ENCODE peak calls at places on chromosomes 2 and 18, in five cellular contexts. N is WERI-Rb-1; J is ascending aorta; X is uterus; V is CD4-positive, alpha-beta memory T cell. I is an unnamed sample.

GRCh38 chr18:50182516-50182915 is 12.4 kb downstream of the MYO5B start:
- DNase-seq in N (no peak), J (no peak), X (no peak), V (no peak), I (no peak)

GRCh38 chr18:62510744-62511143 is 12.1 kb upstream of the ZCCHC2 start:
- DNase-seq in N (no peak), J (no peak), X (no peak), V (no peak), I (no peak)

GRCh38 chr18:23573948-23574431 is 12.3 kb downstream of the NPC1 start:
- DNase-seq in N (no peak), J (no peak), X (peak), V (peak), I (no peak)

GRCh38 chr2:45699032-45699658 is 47.7 kb downstream of the PRKCE start:
- DNase-seq in N (peak), J (no peak), X (no peak), V (no peak), I (no peak)

GRCh38 chr2:233395687-233396086 is 41.4 kb downstream of the DGKD start:
- DNase-seq in N (no peak), J (peak), X (no peak), V (no peak), I (no peak)

GRCh38 chr18:58584219-58585127 is 44.4 kb downstream of the ALPK2 start:
- DNase-seq in N (no peak), J (no peak), X (no peak), V (no peak), I (no peak)

GRCh38 chr2:122329266-122329665 is 573.8 kb downstream of the TSN start:
- DNase-seq in N (no peak), J (no peak), X (no peak), V (no peak), I (no peak)

GRCh38 chr18:32424696-32425095 is 46.0 kb downstream of the GAREM1 start:
- DNase-seq in N (no peak), J (no peak), X (peak), V (no peak), I (no peak)

GRCh38 chr2:61620244-61621159 is 82.3 kb upstream of the XPO1 start:
- DNase-seq in N (no peak), J (no peak), X (no peak), V (no peak), I (no peak)

GRCh38 chr2:84906108-84906899 is 848 bp downstream of the TMSB10 start:
- DNase-seq in N (peak), J (peak), X (peak), V (peak), I (peak)

GRCh38 chr2:159131882-159132281 is 154.6 kb downstream of the WDSUB1 start:
- DNase-seq in N (no peak), J (no peak), X (no peak), V (no peak), I (no peak)

GRCh38 chr2:223626713-223627112 is 24.6 kb upstream of the SCG2 start:
- DNase-seq in N (no peak), J (no peak), X (no peak), V (no peak), I (no peak)

GRCh38 chr2:160836755-160837154 is 323.5 kb upstream of the TANK start:
- DNase-seq in N (no peak), J (no peak), X (no peak), V (no peak), I (no peak)

GRCh38 chr2:205675861-205676516 is 6.3 kb upstream of the NRP2 start:
- DNase-seq in N (no peak), J (no peak), X (no peak), V (peak), I (no peak)

GRCh38 chr18:12742453-12742852 is 39.6 kb downstream of the PSMG2 start:
- DNase-seq in N (no peak), J (no peak), X (no peak), V (no peak), I (no peak)

GRCh38 chr2:55805662-55806061 is 112.0 kb upstream of the PNPT1 start:
- DNase-seq in N (no peak), J (no peak), X (no peak), V (no peak), I (no peak)

GRCh38 chr2:2901384-2902345 is 476.0 kb downstream of the EIPR1 start:
- DNase-seq in N (no peak), J (no peak), X (no peak), V (no peak), I (no peak)

GRCh38 chr2:10544252-10544651 is 96.1 kb upstream of the ODC1 start:
- DNase-seq in N (no peak), J (no peak), X (no peak), V (peak), I (no peak)

GRCh38 chr2:14524041-14524802 is 108.3 kb upstream of the LRATD1 start:
- DNase-seq in N (no peak), J (no peak), X (no peak), V (no peak), I (no peak)

GRCh38 chr2:29544917-29545316 is 376.5 kb downstream of the ALK start:
- DNase-seq in N (no peak), J (no peak), X (no peak), V (no peak), I (no peak)

GRCh38 chr2:176075476-176075875 is 8.3 kb downstream of the EVX2 start:
- DNase-seq in N (no peak), J (no peak), X (no peak), V (no peak), I (no peak)

GRCh38 chr2:162917626-162918025 is 79.1 kb upstream of the KCNH7 start:
- DNase-seq in N (no peak), J (no peak), X (no peak), V (no peak), I (no peak)

GRCh38 chr2:101064868-101065549 is 62.9 kb downstream of the RPL31 start:
- DNase-seq in N (no peak), J (no peak), X (no peak), V (no peak), I (no peak)

GRCh38 chr2:219125886-219126270 is 34.7 kb downstream of the NHEJ1 start:
- DNase-seq in N (no peak), J (no peak), X (no peak), V (no peak), I (no peak)

GRCh38 chr2:127759931-127760330 is 51.0 kb downstream of the WDR33 start:
- DNase-seq in N (no peak), J (no peak), X (no peak), V (no peak), I (no peak)

GRCh38 chr2:120851116-120851773 is 115.6 kb downstream of the GLI2 start:
- DNase-seq in N (no peak), J (no peak), X (no peak), V (no peak), I (no peak)

GRCh38 chr2:190512539-190513095 is 21.9 kb downstream of the NEMP2 start:
- DNase-seq in N (no peak), J (no peak), X (no peak), V (no peak), I (no peak)

GRCh38 chr2:134250840-134251461 is 2.9 kb upstream of the MGAT5 start:
- DNase-seq in N (no peak), J (no peak), X (no peak), V (no peak), I (no peak)

GRCh38 chr2:134254836-134255235 is 964 bp downstream of the MGAT5 start:
- DNase-seq in N (no peak), J (no peak), X (no peak), V (no peak), I (no peak)

GRCh38 chr2:134252092-134252775 is 1.6 kb upstream of the MGAT5 start:
- DNase-seq in N (no peak), J (no peak), X (no peak), V (no peak), I (no peak)

GRCh38 chr2:134253117-134253704 is 661 bp upstream of the MGAT5 start:
- DNase-seq in N (no peak), J (no peak), X (no peak), V (no peak), I (no peak)

DNA sequence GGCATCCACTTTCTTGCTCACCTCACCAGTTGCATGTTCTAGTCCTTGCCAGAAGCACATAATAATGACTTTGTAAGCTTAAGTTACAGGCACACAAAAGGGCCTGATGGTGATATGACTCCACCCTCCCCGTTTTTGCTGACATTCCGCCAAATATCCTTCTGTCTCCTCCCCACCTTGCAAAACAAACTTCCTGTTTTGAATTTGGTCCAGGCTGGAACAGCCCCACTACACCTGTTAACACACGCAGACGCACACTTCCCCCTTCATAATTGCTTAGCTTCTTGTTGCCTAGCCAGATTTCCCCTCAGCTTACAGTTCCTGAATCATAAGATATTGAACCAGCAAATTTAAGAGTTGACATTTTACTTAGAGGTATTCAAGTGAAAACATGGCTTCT is at the start of gene MGAT5:
- DNase-seq in N (no peak), J (no peak), X (no peak), V (no peak), I (no peak)
- H3K4me3 ChIP-seq in N (no peak), J (no peak), X (no peak), V (no peak), I (no peak)

GRCh38 chr18:52953435-52953834 is 613.4 kb downstream of the DCC start:
- DNase-seq in N (no peak), J (no peak), X (no peak), V (no peak), I (no peak)

GRCh38 chr18:52950153-52950552 is 610.2 kb downstream of the DCC start:
- DNase-seq in N (no peak), J (no peak), X (no peak), V (no peak), I (no peak)

GRCh38 chr18:52945552-52945951 is 605.6 kb downstream of the DCC start:
- DNase-seq in N (no peak), J (no peak), X (no peak), V (no peak), I (no peak)

DNA sequence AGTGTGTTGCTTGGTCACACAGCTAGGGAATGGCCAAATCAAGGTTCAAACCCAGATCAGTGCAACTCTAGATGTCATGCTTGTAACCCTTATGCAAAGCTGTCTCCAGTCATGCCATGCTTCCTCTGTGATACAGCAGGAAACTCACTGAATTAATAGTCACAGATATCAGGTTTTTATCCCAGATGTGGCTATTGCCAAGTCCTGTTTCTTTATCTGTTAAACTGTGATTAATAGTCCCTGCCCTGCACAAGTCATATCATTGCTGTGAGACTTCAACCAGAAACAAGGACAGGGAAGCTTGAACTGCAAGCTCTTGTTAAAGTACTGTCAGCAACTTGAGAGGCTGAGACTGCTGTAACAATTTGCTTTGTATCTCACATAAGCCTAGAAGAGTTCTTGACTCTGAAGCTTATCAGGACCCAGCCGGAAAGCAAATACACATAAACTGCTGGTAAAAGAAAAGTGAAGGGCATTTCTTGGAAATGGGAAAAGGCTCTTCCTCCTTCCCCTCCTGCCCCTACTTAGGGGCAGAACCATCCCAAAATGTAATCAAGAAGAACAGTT is 609.0 kb downstream of the DCC start:
- DNase-seq in N (no peak), J (no peak), X (no peak), V (no peak), I (no peak)
- H3K4me3 ChIP-seq in N (no peak), J (no peak), X (no peak), V (no peak), I (no peak)

DNA sequence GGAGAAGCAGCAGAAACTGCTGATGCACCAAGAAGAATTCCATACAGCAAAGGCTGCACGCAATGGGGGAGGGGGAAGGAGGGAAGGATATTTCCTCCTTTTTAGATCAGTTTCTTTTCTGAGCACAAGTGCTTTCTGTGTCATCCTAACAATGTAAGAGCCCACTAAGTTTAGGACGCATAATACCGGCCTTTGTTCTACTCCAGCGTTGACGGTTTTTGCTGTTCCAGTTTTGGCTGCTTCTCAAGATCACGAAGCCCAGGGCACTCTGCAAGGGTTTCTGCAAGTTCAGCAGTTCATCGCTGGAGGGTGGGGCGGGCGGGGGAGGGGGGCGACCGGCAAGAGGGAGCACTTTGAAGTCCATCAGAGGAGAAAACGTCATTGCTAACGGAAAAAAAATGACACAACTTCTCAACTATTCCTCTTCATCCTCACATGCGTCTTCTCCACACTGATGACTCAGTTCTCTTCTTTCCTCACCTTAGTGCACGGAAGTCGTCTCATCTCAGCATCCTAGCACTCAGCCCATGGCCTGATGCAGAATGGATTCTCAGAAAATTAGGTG is 8.7 kb downstream of the FAM178B start:
- DNase-seq in N (no peak), J (no peak), X (no peak), V (peak), I (peak)
- H3K4me3 ChIP-seq in N (no peak), J (no peak), X (no peak), V (no peak), I (no peak)

GRCh38 chr2:73268831-73269685 is 15.2 kb downstream of the FBXO41 start:
- DNase-seq in N (peak), J (no peak), X (no peak), V (peak), I (peak)
- H3K4me3 ChIP-seq in N (peak), J (peak), X (peak), V (peak), I (peak)

GRCh38 chr18:8607776-8608682 is 1.2 kb upstream of the RAB12 start:
- DNase-seq in N (no peak), J (no peak), X (no peak), V (no peak), I (no peak)
- H3K4me3 ChIP-seq in N (peak), J (peak), X (peak), V (peak), I (peak)

GRCh38 chr2:19349911-19350677 is 8.3 kb downstream of the OSR1 start:
- DNase-seq in N (peak), J (peak), X (no peak), V (peak), I (peak)

GRCh38 chr2:19350678-19351401 is 7.6 kb downstream of the OSR1 start:
- DNase-seq in N (no peak), J (no peak), X (no peak), V (no peak), I (no peak)

GRCh38 chr2:19351914-19352697 is 6.3 kb downstream of the OSR1 start:
- DNase-seq in N (no peak), J (peak), X (no peak), V (no peak), I (no peak)

GRCh38 chr2:19352946-19353720 is 5.3 kb downstream of the OSR1 start:
- DNase-seq in N (no peak), J (peak), X (no peak), V (no peak), I (no peak)

DNA sequence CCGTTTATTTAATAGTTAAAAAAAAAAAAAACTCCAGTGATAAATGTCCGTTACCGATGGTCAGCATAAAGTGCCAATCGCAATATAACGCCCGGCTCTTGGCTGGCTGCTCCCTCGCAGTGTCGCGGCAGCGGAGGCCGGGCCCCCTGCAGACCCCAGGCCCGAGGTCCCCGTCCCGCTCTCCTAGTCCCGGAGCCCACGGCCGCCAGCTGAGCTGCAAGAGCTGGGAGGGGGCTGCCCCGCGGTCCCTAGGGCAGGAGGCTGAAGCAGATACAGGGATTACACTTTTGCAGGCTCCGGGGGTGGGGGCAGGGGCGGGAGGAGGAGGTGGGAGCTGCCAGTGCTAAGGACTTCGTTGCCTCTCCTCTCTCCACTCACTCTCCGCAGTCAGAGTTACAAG is 6.9 kb downstream of the OSR1 start:
- DNase-seq in N (no peak), J (peak), X (no peak), V (no peak), I (no peak)
- H3K4me3 ChIP-seq in N (no peak), J (peak), X (no peak), V (no peak), I (no peak)

GRCh38 chr2:81163583-81163982 is 859.0 kb upstream of the LRRTM1 start:
- DNase-seq in N (no peak), J (no peak), X (no peak), V (no peak), I (no peak)
- H3K4me3 ChIP-seq in N (no peak), J (no peak), X (no peak), V (no peak), I (no peak)

GRCh38 chr2:237628482-237629187 is 1.2 kb downstream of the LRRFIP1 start:
- DNase-seq in N (no peak), J (no peak), X (no peak), V (no peak), I (no peak)
- H3K4me3 ChIP-seq in N (peak), J (peak), X (peak), V (no peak), I (no peak)

GRCh38 chr2:128997166-128997866 is 678.6 kb upstream of the HS6ST1 start:
- DNase-seq in N (no peak), J (no peak), X (no peak), V (no peak), I (no peak)

DNA sequence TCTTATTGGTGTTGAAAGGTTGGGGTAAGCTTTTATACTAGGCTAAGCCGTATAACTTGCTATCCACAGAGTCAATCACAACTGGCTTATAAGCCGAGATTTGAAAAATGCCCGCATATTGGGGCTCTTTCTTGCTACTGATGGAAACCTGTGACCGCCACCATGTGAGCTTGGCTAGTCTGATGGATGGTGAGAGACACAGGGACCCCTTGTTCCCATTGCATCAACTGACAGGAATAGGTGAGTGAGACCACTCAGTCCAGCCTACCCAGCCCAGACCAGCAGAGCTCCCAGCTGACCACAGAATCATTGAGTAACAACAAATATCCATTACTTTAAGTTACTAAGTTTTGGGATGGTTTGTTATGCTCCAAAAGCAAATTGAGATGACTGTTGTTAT is 676.4 kb upstream of the HS6ST1 start:
- DNase-seq in N (no peak), J (no peak), X (no peak), V (no peak), I (no peak)
- H3K4me3 ChIP-seq in N (no peak), J (no peak), X (no peak), V (no peak), I (no peak)

DNA sequence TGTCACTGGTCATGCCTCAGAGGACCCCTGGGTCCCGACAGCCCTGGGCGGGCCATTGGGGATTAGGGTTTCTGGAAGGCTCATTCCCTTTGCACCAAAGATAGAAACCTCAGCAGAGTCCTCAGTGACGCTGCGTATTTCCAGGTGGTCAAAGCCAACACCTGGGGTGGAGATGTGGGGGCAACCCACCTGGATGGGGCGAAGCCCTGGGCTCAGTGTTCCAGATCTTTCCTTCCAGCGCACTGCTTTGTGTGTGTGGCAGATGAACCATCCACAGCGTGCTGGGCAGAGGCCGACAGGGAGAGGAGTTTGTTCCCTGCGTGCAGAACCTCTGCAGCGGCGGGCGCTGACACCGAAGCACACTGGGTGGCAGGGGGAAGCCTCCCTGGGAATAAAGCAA is 143.9 kb downstream of the CTIF start:
- DNase-seq in N (no peak), J (no peak), X (no peak), V (no peak), I (no peak)
- H3K4me3 ChIP-seq in N (no peak), J (no peak), X (no peak), V (no peak), I (no peak)

I was measured in naive thymus-derived CD4-positive, alpha-beta T cell.